ENCODE peak calls at places on chromosomes 11 and 22, in eight cellular contexts. N is neural progenitor cell, R is MM.1S, J is GM23248, C is OCI-LY7, T is HCT116, F is PC-3, E is SK-N-SH. H is an unnamed sample. For H3K9me3, the result is how much of the 10 kb centered on the place peaks cover.

GRCh38 chr11:64842851-64843841 is 1.3 kb downstream of the CDC42BPG start:
- DNase-seq in N (peak), R (no peak), J (no peak), C (no peak), T (no peak), F (peak), E (no peak), H (peak)

GRCh38 chr11:18844753-18845367 is 53.3 kb upstream of the PTPN5 start:
- DNase-seq in N (peak), R (peak), J (peak), C (peak), T (peak), F (peak), E (peak), H (peak)

GRCh38 chr11:83292709-83293435 is 6.7 kb upstream of the CCDC90B start:
- DNase-seq in N (peak), R (peak), J (peak), C (peak), T (peak), F (peak), E (peak), H (peak)

GRCh38 chr11:115501895-115502589 is 2.2 kb downstream of the CADM1 start:
- DNase-seq in N (peak), R (peak), J (no peak), C (peak), T (no peak), F (no peak), E (peak), H (peak)

GRCh38 chr11:115672999-115673411 is 168.8 kb upstream of the CADM1 start:
- DNase-seq in N (no peak), R (no peak), J (peak), C (no peak), T (no peak), F (no peak), E (no peak), H (peak)

GRCh38 chr11:33454264-33454663 is 197.1 kb downstream of the HIPK3 start:
- DNase-seq in N (no peak), R (no peak), J (no peak), C (no peak), T (no peak), F (no peak), E (peak), H (no peak)

GRCh38 chr11:71279916-71280645 is 27.7 kb upstream of the SHANK2 start:
- DNase-seq in N (no peak), R (no peak), J (no peak), C (no peak), T (no peak), F (no peak), E (no peak), H (no peak)

GRCh38 chr11:8102296-8102915 is 21.4 kb downstream of the TUB start:
- DNase-seq in N (no peak), R (no peak), J (no peak), C (no peak), T (no peak), F (no peak), E (no peak), H (no peak)

GRCh38 chr11:18650859-18651557 is 16.9 kb upstream of the SPTY2D1 start:
- DNase-seq in N (peak), R (peak), J (peak), C (peak), T (peak), F (peak), E (peak), H (peak)

GRCh38 chr11:67303989-67304411 is 670 bp downstream of the SSH3 start:
- DNase-seq in N (no peak), R (no peak), J (peak), C (no peak), T (no peak), F (peak), E (peak), H (peak)

GRCh38 chr11:125626381-125626950 is 1.5 kb downstream of the CHEK1 start:
- DNase-seq in N (no peak), R (peak), J (peak), C (peak), T (no peak), F (no peak), E (no peak), H (no peak)

GRCh38 chr11:77236901-77237300 is 64.6 kb downstream of the GDPD4 start:
- DNase-seq in N (no peak), R (no peak), J (peak), C (no peak), T (no peak), F (peak), E (no peak), H (no peak)

GRCh38 chr11:8019671-8020597 is 32.8 kb downstream of the EIF3F start:
- DNase-seq in N (peak), R (no peak), J (peak), C (no peak), T (no peak), F (no peak), E (peak), H (peak)

GRCh38 chr11:68436985-68437926 is 23.3 kb upstream of the PPP6R3 start:
- DNase-seq in N (no peak), R (no peak), J (peak), C (no peak), T (no peak), F (peak), E (no peak), H (no peak)

GRCh38 chr11:575324-575995 is 810 bp upstream of the PHRF1 start:
- DNase-seq in N (peak), R (no peak), J (peak), C (peak), T (peak), F (peak), E (no peak), H (no peak)

GRCh38 chr11:124917115-124917637 is 1.9 kb upstream of the HEPN1 start:
- DNase-seq in N (no peak), R (no peak), J (peak), C (no peak), T (no peak), F (no peak), E (no peak), H (no peak)

GRCh38 chr11:58770627-58771457 is 39.1 kb upstream of the GLYAT start:
- DNase-seq in N (no peak), R (no peak), J (peak), C (no peak), T (peak), F (peak), E (no peak), H (no peak)

GRCh38 chr11:2202071-2202899 is 30.7 kb upstream of the TH start:
- DNase-seq in N (no peak), R (no peak), J (no peak), C (peak), T (no peak), F (peak), E (peak), H (peak)

GRCh38 chr22:40684728-40685127 is 5.4 kb downstream of the MCHR1 start:
- DNase-seq in N (no peak), R (no peak), J (no peak), C (no peak), T (no peak), F (no peak), E (no peak), H (no peak)

GRCh38 chr11:48083427-48083826 is 103.1 kb downstream of the PTPRJ start:
- DNase-seq in N (no peak), R (no peak), J (peak), C (no peak), T (no peak), F (no peak), E (no peak), H (no peak)

GRCh38 chr11:3021125-3021524 is 29.0 kb upstream of the NAP1L4 start:
- DNase-seq in N (peak), R (peak), J (peak), C (peak), T (peak), F (peak), E (peak), H (peak)

GRCh38 chr22:23067023-23067650 is 3.2 kb upstream of the GNAZ start:
- DNase-seq in N (no peak), R (no peak), J (no peak), C (no peak), T (no peak), F (no peak), E (no peak), H (no peak)

GRCh38 chr11:101974255-101974654 is 57.9 kb upstream of the ANGPTL5 start:
- DNase-seq in N (no peak), R (no peak), J (peak), C (no peak), T (no peak), F (peak), E (no peak), H (no peak)

GRCh38 chr22:40525250-40525884 is 111.2 kb downstream of the MRTFA start:
- DNase-seq in N (peak), R (peak), J (peak), C (peak), T (no peak), F (peak), E (no peak), H (peak)

GRCh38 chr11:1327064-1327460 is 17.6 kb upstream of the TOLLIP start:
- DNase-seq in N (no peak), R (no peak), J (no peak), C (no peak), T (no peak), F (no peak), E (no peak), H (no peak)

GRCh38 chr22:47249370-47249928 is 487.0 kb downstream of the TBC1D22A start:
- DNase-seq in N (no peak), R (no peak), J (no peak), C (no peak), T (no peak), F (no peak), E (no peak), H (no peak)

GRCh38 chr22:47245286-47245685 is 482.8 kb downstream of the TBC1D22A start:
- DNase-seq in N (no peak), R (no peak), J (no peak), C (no peak), T (no peak), F (no peak), E (no peak), H (no peak)

GRCh38 chr22:47248925-47249324 is 486.5 kb downstream of the TBC1D22A start:
- DNase-seq in N (no peak), R (no peak), J (no peak), C (no peak), T (no peak), F (no peak), E (no peak), H (no peak)

GRCh38 chr22:47247609-47248240 is 485.3 kb downstream of the TBC1D22A start:
- DNase-seq in N (no peak), R (no peak), J (no peak), C (no peak), T (no peak), F (no peak), E (no peak), H (no peak)

GRCh38 chr22:47245786-47246185 is 483.3 kb downstream of the TBC1D22A start:
- DNase-seq in N (no peak), R (no peak), J (no peak), C (no peak), T (no peak), F (no peak), E (no peak), H (no peak)
- H3K9me3 ChIP-seq in N (under half), R (under half), J (under half), C (under half), T (under half), F (under half), E (under half), H (under half)

DNA sequence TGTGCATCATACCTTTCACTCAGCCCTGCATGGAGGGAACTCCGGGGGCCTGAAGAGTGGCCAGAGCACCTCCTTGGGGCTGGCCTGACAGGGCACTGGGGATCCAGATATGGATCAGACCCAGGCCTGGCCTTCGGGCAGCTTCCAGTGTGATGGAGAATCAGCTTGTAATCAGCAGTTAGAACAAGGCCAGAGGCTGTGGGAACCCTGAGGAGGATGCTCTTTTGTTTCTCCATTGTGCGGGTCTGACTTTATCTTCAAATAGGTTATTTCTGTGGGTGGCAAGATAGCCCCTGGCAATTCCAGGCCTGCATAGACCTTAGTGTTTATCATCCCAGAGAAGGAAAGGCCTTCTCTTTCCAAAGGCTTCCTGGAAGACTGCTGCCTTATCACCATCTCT is 12.3 kb downstream of the DGAT2 start:
- DNase-seq in N (no peak), R (no peak), J (no peak), C (no peak), T (no peak), F (no peak), E (no peak), H (no peak)
- H3K27ac ChIP-seq in N (no peak), R (no peak), J (no peak), C (no peak), T (no peak), F (no peak), E (no peak), H (no peak)

GRCh38 chr11:6670202-6670830 is 12.8 kb downstream of the MRPL17 start:
- DNase-seq in N (no peak), R (no peak), J (no peak), C (no peak), T (no peak), F (no peak), E (no peak), H (no peak)
- TF ChIP-seq EZH2phosphoT487 in N (no peak), R (no peak), J (no peak), C (no peak), T (no peak), F (no peak), E (no peak), H (no peak)

DNA sequence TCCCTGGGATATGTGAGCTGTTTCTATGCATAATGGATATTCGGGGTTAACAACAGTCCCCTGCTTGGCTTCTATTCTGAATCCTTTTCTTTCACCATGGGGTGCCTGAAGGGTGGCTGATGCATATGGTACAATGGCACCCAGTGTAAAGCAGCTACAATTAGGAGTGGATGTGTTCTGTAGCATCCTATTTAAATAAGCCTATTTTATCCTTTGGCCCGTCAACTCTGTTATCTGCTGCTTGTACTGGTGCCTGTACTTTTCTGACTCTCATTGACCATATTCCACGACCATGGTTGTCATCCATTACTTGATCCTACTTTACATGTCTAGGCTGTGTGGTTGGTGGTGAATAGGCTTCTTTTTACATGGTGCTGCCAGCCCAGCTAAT is 1.3 kb downstream of the TUG1 start:
- DNase-seq in N (no peak), R (no peak), J (peak), C (no peak), T (no peak), F (no peak), E (no peak), H (no peak)
- H3K9me3 ChIP-seq in N (under half), R (under half), J (under half), C (under half), T (under half), F (under half), E (under half), H (under half)

GRCh38 chr11:110094298-110095073 is 1.3 kb downstream of the ZC3H12C start:
- DNase-seq in N (no peak), R (no peak), J (no peak), C (no peak), T (no peak), F (no peak), E (no peak), H (no peak)
- H3K27ac ChIP-seq in N (no peak), R (no peak), J (peak), C (no peak), T (peak), F (peak), E (no peak), H (peak)

GRCh38 chr11:133078591-133079179 is 453.6 kb downstream of the OPCML start:
- DNase-seq in N (peak), R (peak), J (peak), C (peak), T (no peak), F (peak), E (peak), H (peak)
- TF ChIP-seq EZH2phosphoT487 in N (no peak), R (no peak), J (no peak), C (no peak), T (no peak), F (no peak), E (no peak), H (no peak)

DNA sequence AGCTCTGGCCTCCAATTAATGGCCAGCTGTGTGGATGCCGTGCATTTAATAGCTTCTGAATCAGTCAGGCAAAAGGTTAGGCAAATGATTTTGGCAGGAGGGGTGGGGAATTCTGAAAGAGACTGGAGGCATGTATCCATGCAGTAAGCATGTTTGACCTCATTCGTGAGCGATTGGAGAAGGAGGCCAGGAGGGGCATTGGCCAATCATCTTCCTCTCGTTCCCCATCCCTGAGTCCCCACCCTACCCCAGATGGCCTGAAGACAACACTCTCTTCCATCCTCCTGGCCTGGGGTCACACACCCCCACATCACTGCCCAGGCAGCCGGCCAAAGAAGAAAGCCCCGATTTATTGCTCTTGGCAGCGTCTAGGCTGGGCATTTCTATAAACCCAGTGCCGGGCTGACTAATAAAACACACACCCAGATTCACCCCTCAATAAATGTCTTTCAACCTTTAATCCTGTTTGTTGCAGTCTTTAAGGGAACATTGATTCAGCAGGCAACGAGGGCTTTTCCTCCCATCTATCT is 150.0 kb downstream of the OPCML start:
- DNase-seq in N (no peak), R (no peak), J (no peak), C (no peak), T (no peak), F (no peak), E (no peak), H (no peak)
- H3K9me3 ChIP-seq in N (under half), R (under half), J (under half), C (under half), T (under half), F (under half), E (under half), H (under half)

DNA sequence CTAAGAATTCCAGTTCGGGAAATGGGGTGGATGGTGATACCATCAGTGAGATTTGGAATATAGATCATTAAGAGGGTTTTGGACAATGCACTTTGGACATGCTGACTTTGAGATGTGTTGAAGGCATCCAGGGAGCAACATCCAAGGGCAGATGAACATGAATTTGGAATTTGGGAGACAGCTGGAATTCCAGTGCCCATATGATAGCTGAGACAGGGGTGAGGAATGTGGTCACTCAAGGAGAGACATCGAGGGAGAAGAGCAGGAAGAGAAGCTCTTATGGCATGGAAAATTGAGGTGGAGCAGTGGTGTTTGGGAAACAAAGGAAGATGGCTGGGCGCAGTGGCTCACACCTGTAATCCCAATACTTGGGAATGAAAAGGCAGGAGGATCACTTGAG is 11.8 kb upstream of the MICAL2 start:
- DNase-seq in N (no peak), R (no peak), J (no peak), C (no peak), T (no peak), F (no peak), E (no peak), H (no peak)
- H3K27ac ChIP-seq in N (no peak), R (no peak), J (no peak), C (no peak), T (no peak), F (no peak), E (no peak), H (no peak)